ENCODE peak calls at places on chromosome 17, in seven cellular contexts. X is lower lobe of right lung; F is testis; S is CD8-positive, alpha-beta T cell; U is neural progenitor cell; H is RWPE2; O is thyroid gland. L is an unnamed sample. For H3K4me1, the result is how much of the 10 kb centered on the place peaks cover.

GRCh38 chr17:83145831-83146230 is 66.4 kb downstream of the METRNL start:
- DNase-seq in X (no peak), F (peak), S (no peak), U (no peak), H (no peak), O (no peak), L (no peak)

GRCh38 chr17:56896217-56896967 is 17.5 kb downstream of the TRIM25 start:
- DNase-seq in X (no peak), F (no peak), S (no peak), U (no peak), H (no peak), O (no peak), L (no peak)

GRCh38 chr17:63445571-63446217 is 412 bp downstream of the CYB561 start:
- DNase-seq in X (peak), F (no peak), S (peak), U (peak), H (no peak), O (peak), L (peak)

GRCh38 chr17:52383493-52384100 is 225.1 kb upstream of the CA10 start:
- DNase-seq in X (no peak), F (peak), S (no peak), U (peak), H (no peak), O (peak), L (peak)

GRCh38 chr17:58755577-58756245 is at the start of gene PPM1E:
- DNase-seq in X (peak), F (peak), S (no peak), U (peak), H (peak), O (peak), L (peak)

GRCh38 chr17:57463103-57463885 is 207.0 kb downstream of the MSI2 start:
- DNase-seq in X (no peak), F (no peak), S (no peak), U (no peak), H (no peak), O (peak), L (peak)

GRCh38 chr17:608911-609882 is 105.4 kb downstream of the VPS53 start:
- DNase-seq in X (no peak), F (no peak), S (no peak), U (no peak), H (no peak), O (no peak), L (no peak)

GRCh38 chr17:47078801-47079200 is 99.7 kb upstream of the RPRML start:
- DNase-seq in X (no peak), F (no peak), S (no peak), U (no peak), H (no peak), O (no peak), L (no peak)

GRCh38 chr17:74892974-74893911 is at the start of gene FADS6:
- DNase-seq in X (no peak), F (no peak), S (no peak), U (peak), H (no peak), O (no peak), L (no peak)

GRCh38 chr17:9044796-9045470 is 23.6 kb downstream of the NTN1 start:
- DNase-seq in X (no peak), F (no peak), S (no peak), U (no peak), H (no peak), O (no peak), L (no peak)

GRCh38 chr17:76107507-76107906 is 3.9 kb upstream of the EXOC7 start:
- DNase-seq in X (peak), F (no peak), S (no peak), U (peak), H (no peak), O (no peak), L (no peak)

GRCh38 chr17:14211778-14212177 is 24.9 kb downstream of the CDRT15 start:
- DNase-seq in X (peak), F (peak), S (no peak), U (no peak), H (no peak), O (peak), L (no peak)

GRCh38 chr17:11928436-11928835 is 68.8 kb downstream of the ZNF18 start:
- DNase-seq in X (no peak), F (no peak), S (no peak), U (no peak), H (no peak), O (no peak), L (peak)

GRCh38 chr17:57954421-57955182 is 610 bp downstream of the CUEDC1 start:
- DNase-seq in X (peak), F (peak), S (no peak), U (peak), H (no peak), O (peak), L (no peak)

GRCh38 chr17:75087558-75088453 is at the start of gene SLC16A5:
- DNase-seq in X (peak), F (peak), S (no peak), U (peak), H (peak), O (peak), L (no peak)

GRCh38 chr17:48852251-48852650 is 21.4 kb downstream of the CALCOCO2 start:
- DNase-seq in X (no peak), F (no peak), S (no peak), U (no peak), H (no peak), O (no peak), L (no peak)

GRCh38 chr17:57554826-57555635 is 190.1 kb downstream of the CCDC182 start:
- DNase-seq in X (no peak), F (no peak), S (no peak), U (no peak), H (no peak), O (no peak), L (no peak)

GRCh38 chr17:54901230-54901847 is 687 bp downstream of the TOM1L1 start:
- DNase-seq in X (no peak), F (no peak), S (no peak), U (no peak), H (peak), O (peak), L (peak)

DNA sequence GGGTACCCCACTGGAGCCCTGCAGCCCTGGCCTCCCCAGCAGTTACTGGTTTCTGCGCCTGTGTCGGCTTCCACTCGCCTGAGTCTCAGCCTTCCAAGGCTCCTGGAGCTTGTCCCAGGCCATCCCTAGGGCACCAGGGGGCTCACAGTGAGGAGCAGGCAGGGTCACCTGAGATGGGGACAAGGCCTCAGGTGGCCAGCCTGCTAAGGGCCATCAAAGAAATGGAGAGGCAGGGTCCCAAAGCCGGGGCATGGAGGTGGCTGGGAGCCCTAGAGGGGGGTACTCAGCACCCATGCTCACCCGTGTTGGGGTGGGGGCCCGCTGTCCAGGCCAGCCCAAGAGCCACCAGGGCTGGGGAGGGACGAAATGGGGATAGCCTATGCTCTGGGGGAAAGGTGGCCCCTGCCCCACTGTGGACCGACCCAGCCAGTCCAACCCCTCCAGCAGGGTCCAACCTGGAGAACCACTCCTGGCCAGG is 1.3 kb downstream of the FASN start:
- DNase-seq in X (no peak), F (no peak), S (no peak), U (no peak), H (no peak), O (no peak), L (no peak)
- H3K27ac ChIP-seq in X (peak), F (peak), S (no peak), U (no peak), H (peak), O (no peak), L (peak)

GRCh38 chr17:29127840-29128239 is 52.4 kb downstream of the MYO18A start:
- DNase-seq in X (no peak), F (no peak), S (no peak), U (peak), H (no peak), O (no peak), L (no peak)
- H3K4me1 ChIP-seq in X (under half), F (under half), S (under half), U (under half), H (under half), O (under half), L (under half)

DNA sequence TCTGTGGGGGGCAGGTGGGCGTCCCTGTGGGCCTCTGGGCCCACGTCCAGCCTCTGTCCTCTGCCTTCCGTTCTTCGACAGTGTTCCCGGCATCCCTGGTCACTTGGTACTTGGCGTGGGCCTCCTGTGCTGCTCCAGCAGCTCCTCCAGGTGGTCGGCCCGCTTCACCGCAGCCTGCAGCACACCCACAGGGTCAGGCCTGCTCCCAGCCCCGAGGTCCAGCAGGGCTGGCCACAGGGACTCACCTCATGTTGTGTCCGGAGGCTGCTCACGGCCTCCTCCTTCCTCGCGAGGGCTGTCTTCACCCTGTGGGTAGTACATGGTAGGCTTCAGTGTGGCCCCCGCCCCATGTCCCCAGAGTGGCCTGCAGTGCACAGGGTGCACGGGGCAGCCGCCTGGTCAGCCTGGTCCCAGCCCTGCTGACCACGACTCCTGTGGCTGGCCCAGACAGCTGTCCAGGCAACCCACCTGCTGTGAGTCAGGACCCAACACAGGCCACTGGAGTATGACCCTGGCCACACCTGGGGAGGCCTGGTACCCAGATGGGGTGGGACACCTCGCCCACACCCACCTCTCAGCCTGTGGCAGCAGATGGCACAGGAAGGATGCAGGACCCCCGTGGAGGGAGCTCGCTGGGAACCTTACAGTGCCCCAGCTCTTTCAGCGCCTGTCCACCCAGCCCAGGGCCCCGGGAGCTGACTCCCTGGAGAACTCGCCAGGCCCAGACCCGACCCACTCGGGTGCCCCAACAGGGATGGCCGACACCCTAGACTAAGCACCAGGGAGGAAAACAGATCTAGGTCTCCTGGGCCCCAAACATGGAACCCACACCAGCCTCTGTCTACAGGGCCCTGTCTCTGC is 23.9 kb upstream of the AATK start:
- DNase-seq in X (no peak), F (peak), S (no peak), U (peak), H (no peak), O (no peak), L (no peak)
- TF ChIP-seq CTCF in X (peak), F (no peak), S (no peak), U (peak), H (peak), O (no peak), L (peak)

DNA sequence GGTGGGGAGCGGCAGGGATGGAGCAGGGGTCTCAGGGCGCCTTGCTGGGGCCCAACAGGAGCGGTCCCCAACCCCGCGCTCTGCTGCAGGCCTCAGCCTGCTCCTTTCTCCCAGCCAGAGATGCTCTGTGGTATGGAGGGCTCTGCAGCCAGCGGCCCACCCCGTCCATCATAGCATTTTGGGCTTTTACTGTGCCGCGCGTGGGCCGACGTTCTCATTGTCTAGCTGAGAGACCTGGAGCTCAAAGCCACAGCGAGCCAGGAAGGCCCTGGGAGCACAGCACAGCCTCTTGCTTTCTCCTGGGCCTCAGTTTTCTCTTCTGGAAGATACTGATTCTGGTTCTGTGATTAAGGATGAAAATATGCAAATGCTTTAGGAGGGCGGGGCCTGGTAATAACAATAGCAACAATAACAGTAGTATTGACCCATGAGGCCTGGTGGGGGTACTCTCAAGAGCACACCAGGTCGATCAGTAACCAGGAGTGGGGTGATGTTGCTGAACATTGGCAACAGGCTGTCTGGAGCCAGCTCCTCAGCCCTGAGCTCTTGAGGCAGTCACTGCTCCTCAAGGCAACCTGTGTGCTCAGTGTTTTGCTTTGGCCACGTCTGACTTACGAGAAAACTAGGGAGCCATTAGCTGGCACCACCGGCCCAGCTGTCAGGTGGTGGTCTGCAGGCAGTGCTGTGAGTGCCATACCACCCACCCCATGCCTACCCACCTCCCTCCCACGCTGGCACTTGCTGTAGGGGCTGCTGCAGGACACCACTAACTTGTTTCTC is 1.1 kb upstream of the RASD1 start:
- DNase-seq in X (no peak), F (no peak), S (no peak), U (no peak), H (peak), O (no peak), L (no peak)
- H3K27ac ChIP-seq in X (peak), F (peak), S (no peak), U (no peak), H (no peak), O (peak), L (no peak)

GRCh38 chr17:35733366-35733765 is 1.9 kb downstream of the RASL10B start:
- DNase-seq in X (no peak), F (no peak), S (no peak), U (no peak), H (no peak), O (no peak), L (peak)

GRCh38 chr17:35735036-35735805 is 3.8 kb downstream of the RASL10B start:
- DNase-seq in X (no peak), F (no peak), S (no peak), U (no peak), H (no peak), O (peak), L (no peak)

GRCh38 chr17:35738519-35739133 is 7.2 kb downstream of the RASL10B start:
- DNase-seq in X (no peak), F (no peak), S (no peak), U (no peak), H (no peak), O (no peak), L (no peak)

GRCh38 chr17:35734396-35734795 is 3.0 kb downstream of the RASL10B start:
- DNase-seq in X (no peak), F (no peak), S (no peak), U (no peak), H (no peak), O (no peak), L (no peak)

GRCh38 chr17:35736236-35736635 is 4.8 kb downstream of the RASL10B start:
- DNase-seq in X (no peak), F (no peak), S (no peak), U (no peak), H (no peak), O (no peak), L (no peak)
- H3K4me1 ChIP-seq in X (under half), F (under half), S (under half), U (under half), H (under half), O (under half), L (under half)

GRCh38 chr17:28572294-28573099 is 1.2 kb upstream of the PIGS start:
- DNase-seq in X (no peak), F (no peak), S (no peak), U (no peak), H (no peak), O (no peak), L (no peak)

GRCh38 chr17:28573521-28573920 is 2.2 kb upstream of the PIGS start:
- DNase-seq in X (no peak), F (no peak), S (no peak), U (no peak), H (no peak), O (no peak), L (no peak)

GRCh38 chr17:28573966-28574480 is 2.7 kb downstream of the ALDOC start:
- DNase-seq in X (no peak), F (no peak), S (no peak), U (no peak), H (no peak), O (no peak), L (no peak)

GRCh38 chr17:28575126-28575795 is 1.4 kb downstream of the ALDOC start:
- DNase-seq in X (no peak), F (no peak), S (no peak), U (peak), H (no peak), O (no peak), L (no peak)

GRCh38 chr17:28574536-28574935 is 2.2 kb downstream of the ALDOC start:
- DNase-seq in X (no peak), F (no peak), S (no peak), U (no peak), H (no peak), O (no peak), L (no peak)
- TF ChIP-seq CTCF in X (no peak), F (no peak), S (no peak), U (no peak), H (no peak), O (no peak), L (no peak)

GRCh38 chr17:5899496-5900195 is 170.5 kb upstream of the WSCD1 start:
- DNase-seq in X (no peak), F (no peak), S (no peak), U (no peak), H (no peak), O (no peak), L (no peak)

GRCh38 chr17:5902671-5903070 is 167.5 kb upstream of the WSCD1 start:
- DNase-seq in X (no peak), F (no peak), S (no peak), U (no peak), H (no peak), O (no peak), L (no peak)

GRCh38 chr17:5898406-5898805 is 171.8 kb upstream of the WSCD1 start:
- DNase-seq in X (no peak), F (no peak), S (no peak), U (no peak), H (no peak), O (no peak), L (no peak)

GRCh38 chr17:5897320-5897911 is 172.8 kb upstream of the WSCD1 start:
- DNase-seq in X (no peak), F (no peak), S (no peak), U (peak), H (no peak), O (no peak), L (no peak)

DNA sequence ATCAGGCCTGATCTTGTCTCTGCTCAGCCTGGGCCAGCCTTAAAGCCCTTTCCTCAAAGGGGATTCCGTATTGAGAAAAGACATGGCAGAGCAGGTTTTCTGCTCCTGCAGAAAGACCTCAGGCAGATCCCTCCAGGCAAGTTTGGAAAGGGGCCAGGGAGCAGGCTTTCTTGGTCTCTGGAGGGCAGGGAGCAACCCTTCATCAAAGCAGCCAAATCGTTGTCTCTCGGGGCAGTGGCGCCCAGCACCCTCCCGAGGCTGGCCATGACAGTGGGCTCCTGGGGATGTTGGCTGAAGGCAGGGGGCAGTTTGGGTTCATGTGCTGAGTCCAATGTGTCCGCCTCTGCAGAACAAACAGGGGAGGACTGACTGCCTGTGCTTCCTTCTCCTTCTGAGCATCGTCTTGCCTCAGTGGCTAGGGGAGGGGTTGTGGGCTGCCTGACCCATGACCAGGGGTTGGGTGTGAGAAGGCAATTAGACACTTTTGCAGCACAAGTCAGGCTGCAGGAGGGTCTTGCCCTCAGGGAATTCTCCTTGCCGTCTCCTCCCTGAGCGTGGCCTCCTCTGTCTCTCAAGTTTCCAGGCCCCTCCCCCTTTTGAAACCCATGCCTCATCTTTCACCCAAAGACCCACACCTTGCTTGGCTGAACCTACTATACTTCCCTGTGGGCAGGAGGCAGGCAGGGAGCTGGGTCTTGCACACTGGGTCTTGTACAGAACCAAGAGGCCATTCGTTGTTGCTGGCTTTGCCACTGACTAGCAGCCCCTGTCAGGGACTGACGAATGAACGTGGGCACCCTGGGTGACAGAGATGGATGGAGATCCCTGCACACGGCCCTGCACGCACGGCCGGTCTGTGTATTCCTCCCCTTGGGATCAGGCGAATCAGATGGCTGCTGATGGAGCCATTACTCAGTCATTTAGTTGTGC is 168.2 kb upstream of the WSCD1 start:
- DNase-seq in X (no peak), F (no peak), S (no peak), U (no peak), H (no peak), O (no peak), L (no peak)
- H3K27ac ChIP-seq in X (no peak), F (no peak), S (no peak), U (no peak), H (no peak), O (no peak), L (no peak)